ENCODE peak calls at places on chromosome 16, in seven cellular contexts. P, L, S, I, C, D and V are unnamed samples.

GRCh38 chr16:81786321-81786720 is 7.2 kb downstream of the PLCG2 start:
- DNase-seq in P (no peak), L (peak; percentile 8), S (no peak), I (no peak), C (no peak), D (no peak), V (no peak)

GRCh38 chr16:445566-445965 is 20.1 kb downstream of the RAB11FIP3 start:
- DNase-seq in P (no peak), L (no peak), S (no peak), I (no peak), C (no peak), D (no peak), V (no peak)

GRCh38 chr16:81401035-81401950 is 43.3 kb upstream of the CMIP start:
- DNase-seq in P (no peak), L (peak; percentile 89), S (no peak), I (no peak), C (no peak), D (no peak), V (no peak)

GRCh38 chr16:84255050-84255810 is 15.4 kb upstream of the KCNG4 start:
- DNase-seq in P (no peak), L (no peak), S (no peak), I (no peak), C (no peak), D (no peak), V (no peak)

GRCh38 chr16:49470550-49470949 is 96.9 kb downstream of the C16orf78 start:
- DNase-seq in P (no peak), L (no peak), S (no peak), I (no peak), C (no peak), D (no peak), V (no peak)

GRCh38 chr16:20904507-20905079 is 4.0 kb downstream of the LYRM1 start:
- DNase-seq in P (no peak), L (peak; percentile 81), S (no peak), I (no peak), C (no peak), D (no peak), V (no peak)

GRCh38 chr16:1512174-1512573 is 19.0 kb downstream of the TELO2 start:
- DNase-seq in P (no peak), L (no peak), S (no peak), I (no peak), C (no peak), D (peak; percentile 60), V (no peak)

GRCh38 chr16:70725912-70726828 is 40.3 kb upstream of the MTSS2 start:
- DNase-seq in P (peak; percentile 87), L (no peak), S (peak; percentile 63), I (peak; percentile 89), C (no peak), D (peak; percentile 79), V (peak; percentile 96)

GRCh38 chr16:84319146-84319760 is 24.6 kb downstream of the WFDC1 start:
- DNase-seq in P (no peak), L (no peak), S (no peak), I (no peak), C (no peak), D (no peak), V (no peak)

GRCh38 chr16:51522902-51523301 is 371.8 kb upstream of the SALL1 start:
- DNase-seq in P (no peak), L (no peak), S (no peak), I (no peak), C (peak; percentile 67), D (no peak), V (no peak)

GRCh38 chr16:50666658-50667496 is 14.2 kb downstream of the SNX20 start:
- DNase-seq in P (no peak), L (no peak), S (no peak), I (no peak), C (no peak), D (no peak), V (no peak)

GRCh38 chr16:88920618-88921602 is 54.5 kb upstream of the PABPN1L start:
- DNase-seq in P (no peak), L (peak; percentile 56), S (no peak), I (peak; percentile 85), C (no peak), D (peak; percentile 74), V (no peak)

GRCh38 chr16:66858740-66859396 is 14.7 kb downstream of the CA7 start:
- DNase-seq in P (no peak), L (peak; percentile 79), S (no peak), I (peak; percentile 85), C (no peak), D (no peak), V (no peak)

GRCh38 chr16:11079657-11080187 is 135.4 kb downstream of the CLEC16A start:
- DNase-seq in P (no peak), L (peak; percentile 100), S (no peak), I (no peak), C (no peak), D (peak; percentile 60), V (no peak)

GRCh38 chr16:8644513-8645140 is 23.1 kb downstream of the METTL22 start:
- DNase-seq in P (no peak), L (no peak), S (no peak), I (peak; percentile 58), C (no peak), D (no peak), V (peak; percentile 24)

GRCh38 chr16:1929105-1929504 is 10.9 kb upstream of the HS3ST6 start:
- DNase-seq in P (peak; percentile 3), L (peak; percentile 46), S (no peak), I (peak; percentile 57), C (peak; percentile 24), D (peak; percentile 59), V (no peak)

GRCh38 chr16:25192096-25192495 is 24.7 kb upstream of the AQP8 start:
- DNase-seq in P (no peak), L (peak; percentile 62), S (no peak), I (no peak), C (no peak), D (peak; percentile 72), V (no peak)

GRCh38 chr16:75555213-75555706 is 792 bp downstream of the TMEM231 start:
- DNase-seq in P (peak; percentile 89), L (peak; percentile 94), S (peak; percentile 71), I (peak; percentile 84), C (peak; percentile 68), D (peak; percentile 96), V (peak; percentile 88)

GRCh38 chr16:57914244-57915173 is 56.4 kb downstream of the CNGB1 start:
- DNase-seq in P (no peak), L (no peak), S (no peak), I (no peak), C (no peak), D (no peak), V (no peak)

GRCh38 chr16:69381231-69381630 is 4.6 kb downstream of the TERF2 start:
- DNase-seq in P (no peak), L (no peak), S (no peak), I (no peak), C (no peak), D (no peak), V (no peak)

GRCh38 chr16:76535-77272 is 1.3 kb upstream of the MPG start:
- DNase-seq in P (no peak), L (peak; percentile 91), S (no peak), I (peak; percentile 89), C (no peak), D (peak; percentile 36), V (no peak)

GRCh38 chr16:89482087-89482823 is 8.1 kb downstream of the ANKRD11 start:
- DNase-seq in P (no peak), L (peak; percentile 36), S (no peak), I (no peak), C (no peak), D (no peak), V (no peak)

GRCh38 chr16:50354629-50355456 is 13.9 kb downstream of the BRD7 start:
- DNase-seq in P (no peak), L (peak; percentile 30), S (no peak), I (no peak), C (no peak), D (peak; percentile 31), V (no peak)

GRCh38 chr16:8935989-8936388 is 27.7 kb downstream of the USP7 start:
- DNase-seq in P (no peak), L (no peak), S (no peak), I (no peak), C (no peak), D (peak; percentile 42), V (no peak)

GRCh38 chr16:87324411-87325275 is 7.5 kb upstream of the C16orf95 start:
- DNase-seq in P (peak; percentile 21), L (peak; percentile 36), S (no peak), I (no peak), C (no peak), D (peak; percentile 73), V (peak; percentile 36)

GRCh38 chr16:72073831-72074230 is 10.8 kb downstream of the HPR start:
- DNase-seq in P (peak; percentile 60), L (no peak), S (no peak), I (peak; percentile 70), C (no peak), D (no peak), V (peak; percentile 74)